ENCODE peak calls at places on chromosomes 16 and 17, in nine cellular contexts. R is GOT3; J is retina; Q is keratinocyte; P is effector memory CD8-positive, alpha-beta T cell; W is iPS DF 6.9; Z is smooth muscle cell of the brain vasculature; D is brain pericyte; S is aorta. A is an unnamed sample.

GRCh38 chr17:13784466-13784865 is 182.7 kb upstream of the HS3ST3A1 start:
- DNase-seq in Q (no peak), J (no peak), R (no peak), W (no peak), D (no peak), S (no peak), P (no peak), Z (no peak), A (no peak)

GRCh38 chr17:50872710-50873424 is 6.7 kb upstream of the TOB1 start:
- DNase-seq in W (no peak), P (peak; percentile 42), J (no peak), Q (no peak), Z (no peak), S (peak; percentile 58), D (no peak), R (no peak), A (peak; percentile 48)

GRCh38 chr17:44235583-44235936 is 16.1 kb upstream of the UBTF start:
- DNase-seq in D (no peak), P (no peak), S (no peak), Q (peak; percentile 79), Z (no peak), W (no peak), J (no peak), R (no peak), A (no peak)

GRCh38 chr16:54159490-54160080 is 127.0 kb downstream of the IRX3 start:
- DNase-seq in D (no peak), Z (no peak), W (no peak), S (no peak), Q (no peak), P (no peak), R (no peak), J (no peak), A (no peak)

GRCh38 chr16:85757341-85757822 is 6.5 kb upstream of the C16orf74 start:
- DNase-seq in Z (no peak), P (no peak), D (no peak), S (no peak), W (no peak), Q (no peak), R (no peak), J (no peak), A (no peak)

GRCh38 chr17:8122923-8123694 is 797 bp downstream of the HES7 start:
- DNase-seq in W (no peak), P (no peak), J (peak; percentile 69), D (no peak), R (no peak), S (peak; percentile 59), Q (no peak), Z (no peak), A (peak; percentile 72)

GRCh38 chr17:40151414-40151955 is 11.1 kb downstream of the CASC3 start:
- DNase-seq in J (no peak), D (no peak), P (no peak), W (no peak), S (no peak), Q (no peak), R (no peak), Z (no peak), A (no peak)

GRCh38 chr17:5793899-5794298 is 209.6 kb upstream of the NLRP1 start:
- DNase-seq in R (no peak), P (no peak), W (no peak), J (no peak), D (no peak), Q (no peak), S (no peak), Z (no peak), A (no peak)

GRCh38 chr17:29618272-29619065 is 4.2 kb downstream of the CORO6 start:
- DNase-seq in S (no peak), P (no peak), R (no peak), W (no peak), Z (no peak), Q (no peak), D (no peak), J (no peak), A (no peak)

GRCh38 chr17:16199093-16199492 is 16.2 kb downstream of the NCOR1 start:
- DNase-seq in J (no peak), R (no peak), S (no peak), Q (no peak), P (no peak), W (peak; percentile 5), Z (no peak), D (no peak), A (no peak)

GRCh38 chr17:75267146-75267402 is 4.0 kb downstream of the MIF4GD start:
- DNase-seq in R (no peak), D (no peak), J (no peak), W (no peak), S (no peak), Q (no peak), Z (no peak), P (no peak), A (peak; percentile 28)

GRCh38 chr16:6125483-6126259 is 1028.1 kb upstream of the EEF2KMT start:
- DNase-seq in S (no peak), J (no peak), R (no peak), W (no peak), P (no peak), Z (no peak), Q (no peak), D (no peak), A (no peak)

GRCh38 chr16:52068447-52069074 is 478.4 kb downstream of the TOX3 start:
- DNase-seq in J (peak; percentile 74), S (no peak), Z (no peak), Q (no peak), P (no peak), W (peak; percentile 20), R (no peak), D (no peak), A (no peak)

GRCh38 chr17:1995321-1996242 is 29.6 kb downstream of the RTN4RL1 start:
- DNase-seq in W (no peak), Z (no peak), P (no peak), R (no peak), S (no peak), Q (no peak), D (no peak), J (no peak), A (no peak)

GRCh38 chr17:48610282-48611211 is at the start of gene HOXB7:
- DNase-seq in Z (no peak), J (peak; percentile 77), R (no peak), Q (no peak), W (no peak), S (peak; percentile 92), P (peak; percentile 42), D (no peak), A (peak; percentile 83)

GRCh38 chr16:83215417-83216001 is 588.7 kb downstream of the CDH13 start:
- DNase-seq in D (no peak), S (no peak), J (no peak), Q (no peak), W (peak; percentile 73), P (peak; percentile 43), R (no peak), Z (no peak), A (no peak)

GRCh38 chr17:72487731-72488325 is 367.0 kb downstream of the SOX9 start:
- DNase-seq in P (no peak), S (no peak), Q (no peak), D (no peak), R (no peak), Z (no peak), J (no peak), W (no peak), A (no peak)

GRCh38 chr17:71628306-71628705 is 492.5 kb upstream of the SOX9 start:
- DNase-seq in Q (no peak), W (no peak), P (no peak), S (no peak), R (no peak), D (no peak), Z (no peak), J (no peak), A (no peak)

GRCh38 chr16:70267516-70267915 is 15.8 kb upstream of the EXOSC6 start:
- DNase-seq in R (no peak), D (no peak), Z (no peak), S (peak; percentile 48), W (no peak), Q (no peak), P (peak; percentile 9), J (no peak), A (peak; percentile 26)

GRCh38 chr17:77332981-77333685 is 192.4 kb downstream of the SEC14L1 start:
- DNase-seq in P (no peak), Z (no peak), S (no peak), R (no peak), Q (no peak), W (no peak), D (no peak), J (no peak), A (no peak)

GRCh38 chr16:8673611-8674412 is 605 bp upstream of the ABAT start:
- DNase-seq in J (peak; percentile 62), D (no peak), W (no peak), S (no peak), Q (no peak), R (no peak), Z (no peak), P (no peak), A (no peak)

GRCh38 chr17:42431758-42432161 is 8.7 kb upstream of the CAVIN1 start:
- DNase-seq in S (no peak), D (no peak), W (no peak), Z (no peak), Q (no peak), R (no peak), J (no peak), P (no peak), A (no peak)

GRCh38 chr17:82407255-82407654 is 10.9 kb upstream of the HEXD start:
- DNase-seq in J (no peak), P (no peak), D (peak; percentile 67), R (no peak), Z (no peak), Q (no peak), S (no peak), W (no peak), A (peak; percentile 48)

GRCh38 chr17:81148986-81149533 is 16.2 kb upstream of the PVALEF start:
- DNase-seq in R (no peak), P (no peak), S (no peak), D (no peak), W (no peak), Q (no peak), Z (no peak), J (no peak), A (no peak)

GRCh38 chr16:71425746-71426068 is 16.1 kb downstream of the TLE7 start:
- DNase-seq in W (no peak), Z (no peak), P (no peak), Q (no peak), J (no peak), R (no peak), D (no peak), S (no peak), A (no peak)

GRCh38 chr16:6335072-6335471 is 997.6 kb upstream of the RBFOX1 start:
- DNase-seq in S (no peak), W (peak; percentile 54), D (no peak), Z (no peak), R (no peak), P (no peak), Q (no peak), J (no peak), A (no peak)

GRCh38 chr16:72467157-72467759 is 295.3 kb upstream of the PMFBP1 start:
- DNase-seq in Q (peak; percentile 2), W (peak; percentile 22), S (no peak), J (peak; percentile 54), R (no peak), P (no peak), D (peak; percentile 5), Z (peak; percentile 54), A (no peak)

GRCh38 chr16:84730406-84731106 is 30.8 kb downstream of the USP10 start:
- DNase-seq in D (no peak), J (no peak), P (no peak), Z (peak; percentile 67), Q (peak; percentile 60), S (peak; percentile 79), W (no peak), R (no peak), A (peak; percentile 52)

GRCh38 chr17:73541111-73541510 is 103.1 kb downstream of the SDK2 start:
- DNase-seq in P (no peak), Q (no peak), S (no peak), R (no peak), D (no peak), Z (no peak), J (no peak), W (no peak), A (no peak)

GRCh38 chr17:70168044-70168978 is 1.0 kb upstream of the KCNJ2 start:
- DNase-seq in S (peak; percentile 60), R (no peak), P (no peak), D (no peak), Z (no peak), Q (no peak), J (peak; percentile 79), W (no peak), A (peak; percentile 70)

GRCh38 chr16:15757630-15758251 is 99.1 kb downstream of the MYH11 start:
- DNase-seq in Z (no peak), J (no peak), P (no peak), Q (no peak), W (no peak), R (no peak), S (no peak), D (no peak), A (peak; percentile 41)